ENCODE peak calls at places on chromosomes 1 and 21, in nine cellular contexts. One of them, this sample, is unnamed. For H3K4me1, the result is how much of the 10 kb centered on the place peaks cover.

GRCh38 chr1:161494069-161494735 is 11.1 kb upstream of the FCGR2A start:
- DNase-seq in sigmoid colon: no peak
- DNase-seq in ovary: no peak
- DNase-seq in heart left ventricle: no peak
- DNase-seq in Peyer's patch: no peak
- DNase-seq in CD8-positive, alpha-beta T cell: no peak
- DNase-seq in left ventricle myocardium inferior: no peak
- DNase-seq in cardiac muscle cell: peak
- DNase-seq in breast epithelium: no peak
- DNase-seq in this sample: no peak

GRCh38 chr21:36863260-36863659 is 103.2 kb downstream of the HLCS start:
- DNase-seq in sigmoid colon: no peak
- DNase-seq in heart left ventricle: no peak
- DNase-seq in left ventricle myocardium inferior: no peak
- DNase-seq in CD8-positive, alpha-beta T cell: no peak
- DNase-seq in breast epithelium: no peak
- DNase-seq in Peyer's patch: no peak
- DNase-seq in cardiac muscle cell: no peak
- DNase-seq in ovary: no peak
- DNase-seq in this sample: no peak

GRCh38 chr1:110235839-110236682 is 25.9 kb downstream of the KCNC4 start:
- DNase-seq in sigmoid colon: no peak
- DNase-seq in left ventricle myocardium inferior: no peak
- DNase-seq in CD8-positive, alpha-beta T cell: no peak
- DNase-seq in cardiac muscle cell: peak
- DNase-seq in breast epithelium: no peak
- DNase-seq in Peyer's patch: no peak
- DNase-seq in ovary: no peak
- DNase-seq in heart left ventricle: no peak
- DNase-seq in this sample: no peak

GRCh38 chr1:246947255-246947654 is 15.5 kb upstream of the AHCTF1 start:
- DNase-seq in left ventricle myocardium inferior: peak
- DNase-seq in Peyer's patch: no peak
- DNase-seq in sigmoid colon: peak
- DNase-seq in CD8-positive, alpha-beta T cell: no peak
- DNase-seq in breast epithelium: no peak
- DNase-seq in heart left ventricle: peak
- DNase-seq in ovary: peak
- DNase-seq in cardiac muscle cell: peak
- DNase-seq in this sample: peak

GRCh38 chr1:228403231-228403631 is 3.4 kb downstream of the TRIM11 start:
- DNase-seq in heart left ventricle: no peak
- DNase-seq in Peyer's patch: no peak
- DNase-seq in ovary: no peak
- DNase-seq in breast epithelium: no peak
- DNase-seq in sigmoid colon: no peak
- DNase-seq in left ventricle myocardium inferior: no peak
- DNase-seq in cardiac muscle cell: no peak
- DNase-seq in CD8-positive, alpha-beta T cell: no peak
- DNase-seq in this sample: no peak

GRCh38 chr1:247548092-247548491 is 842 bp upstream of the GCSAML start:
- DNase-seq in heart left ventricle: no peak
- DNase-seq in ovary: no peak
- DNase-seq in Peyer's patch: no peak
- DNase-seq in left ventricle myocardium inferior: no peak
- DNase-seq in sigmoid colon: no peak
- DNase-seq in cardiac muscle cell: no peak
- DNase-seq in CD8-positive, alpha-beta T cell: no peak
- DNase-seq in breast epithelium: no peak
- DNase-seq in this sample: no peak

GRCh38 chr1:227896710-227897655 is 50.7 kb downstream of the WNT9A start:
- DNase-seq in heart left ventricle: peak
- DNase-seq in breast epithelium: peak
- DNase-seq in ovary: peak
- DNase-seq in left ventricle myocardium inferior: no peak
- DNase-seq in sigmoid colon: peak
- DNase-seq in Peyer's patch: peak
- DNase-seq in CD8-positive, alpha-beta T cell: no peak
- DNase-seq in cardiac muscle cell: no peak
- DNase-seq in this sample: peak

GRCh38 chr1:2801535-2802291 is at the start of gene TTC34:
- DNase-seq in ovary: peak
- DNase-seq in Peyer's patch: peak
- DNase-seq in heart left ventricle: no peak
- DNase-seq in breast epithelium: no peak
- DNase-seq in sigmoid colon: peak
- DNase-seq in left ventricle myocardium inferior: no peak
- DNase-seq in CD8-positive, alpha-beta T cell: peak
- DNase-seq in cardiac muscle cell: no peak
- DNase-seq in this sample: peak

GRCh38 chr1:201708085-201708512 is 120.9 kb upstream of the IPO9 start:
- DNase-seq in breast epithelium: no peak
- DNase-seq in left ventricle myocardium inferior: no peak
- DNase-seq in cardiac muscle cell: peak
- DNase-seq in sigmoid colon: peak
- DNase-seq in Peyer's patch: no peak
- DNase-seq in ovary: no peak
- DNase-seq in heart left ventricle: peak
- DNase-seq in CD8-positive, alpha-beta T cell: no peak
- DNase-seq in this sample: no peak

GRCh38 chr1:167426716-167427115 is 91.6 kb downstream of the CD247 start:
- DNase-seq in CD8-positive, alpha-beta T cell: no peak
- DNase-seq in sigmoid colon: no peak
- DNase-seq in cardiac muscle cell: no peak
- DNase-seq in ovary: no peak
- DNase-seq in left ventricle myocardium inferior: no peak
- DNase-seq in breast epithelium: no peak
- DNase-seq in heart left ventricle: no peak
- DNase-seq in Peyer's patch: no peak
- DNase-seq in this sample: no peak

GRCh38 chr1:156420209-156421061 is 51.4 kb downstream of the RHBG start:
- DNase-seq in heart left ventricle: no peak
- DNase-seq in left ventricle myocardium inferior: no peak
- DNase-seq in Peyer's patch: no peak
- DNase-seq in ovary: no peak
- DNase-seq in sigmoid colon: no peak
- DNase-seq in breast epithelium: no peak
- DNase-seq in CD8-positive, alpha-beta T cell: peak
- DNase-seq in cardiac muscle cell: no peak
- DNase-seq in this sample: no peak

GRCh38 chr21:28410264-28410663 is 582.4 kb downstream of the LTN1 start:
- DNase-seq in cardiac muscle cell: peak
- DNase-seq in heart left ventricle: no peak
- DNase-seq in left ventricle myocardium inferior: no peak
- DNase-seq in CD8-positive, alpha-beta T cell: no peak
- DNase-seq in ovary: no peak
- DNase-seq in breast epithelium: no peak
- DNase-seq in sigmoid colon: no peak
- DNase-seq in Peyer's patch: no peak
- DNase-seq in this sample: no peak

GRCh38 chr1:3369437-3370076 is 84.9 kb upstream of the ARHGEF16 start:
- DNase-seq in heart left ventricle: peak
- DNase-seq in Peyer's patch: no peak
- DNase-seq in cardiac muscle cell: peak
- DNase-seq in breast epithelium: no peak
- DNase-seq in ovary: no peak
- DNase-seq in left ventricle myocardium inferior: peak
- DNase-seq in CD8-positive, alpha-beta T cell: no peak
- DNase-seq in sigmoid colon: peak
- DNase-seq in this sample: no peak

GRCh38 chr1:200369131-200369530 is 40.7 kb downstream of the ZNF281 start:
- DNase-seq in breast epithelium: no peak
- DNase-seq in ovary: no peak
- DNase-seq in Peyer's patch: no peak
- DNase-seq in left ventricle myocardium inferior: no peak
- DNase-seq in heart left ventricle: no peak
- DNase-seq in CD8-positive, alpha-beta T cell: no peak
- DNase-seq in cardiac muscle cell: no peak
- DNase-seq in sigmoid colon: no peak
- DNase-seq in this sample: no peak

GRCh38 chr1:244461254-244462071 is at the start of gene CATSPERE:
- DNase-seq in Peyer's patch: peak
- DNase-seq in sigmoid colon: peak
- DNase-seq in heart left ventricle: peak
- DNase-seq in left ventricle myocardium inferior: peak
- DNase-seq in ovary: peak
- DNase-seq in cardiac muscle cell: peak
- DNase-seq in CD8-positive, alpha-beta T cell: peak
- DNase-seq in breast epithelium: peak
- DNase-seq in this sample: peak

GRCh38 chr1:231590453-231591198 is 36.0 kb upstream of the DISC1 start:
- DNase-seq in heart left ventricle: peak
- DNase-seq in CD8-positive, alpha-beta T cell: no peak
- DNase-seq in ovary: peak
- DNase-seq in Peyer's patch: no peak
- DNase-seq in sigmoid colon: peak
- DNase-seq in left ventricle myocardium inferior: peak
- DNase-seq in cardiac muscle cell: peak
- DNase-seq in breast epithelium: no peak
- DNase-seq in this sample: peak

GRCh38 chr1:244674446-244674845 is 21.5 kb downstream of the DESI2 start:
- DNase-seq in Peyer's patch: no peak
- DNase-seq in CD8-positive, alpha-beta T cell: no peak
- DNase-seq in cardiac muscle cell: no peak
- DNase-seq in breast epithelium: no peak
- DNase-seq in heart left ventricle: no peak
- DNase-seq in left ventricle myocardium inferior: no peak
- DNase-seq in ovary: no peak
- DNase-seq in sigmoid colon: no peak
- DNase-seq in this sample: no peak

GRCh38 chr1:29105822-29106221 is 17.9 kb downstream of the TMEM200B start:
- DNase-seq in ovary: no peak
- DNase-seq in Peyer's patch: no peak
- DNase-seq in sigmoid colon: no peak
- DNase-seq in CD8-positive, alpha-beta T cell: no peak
- DNase-seq in cardiac muscle cell: no peak
- DNase-seq in breast epithelium: no peak
- DNase-seq in left ventricle myocardium inferior: no peak
- DNase-seq in heart left ventricle: no peak
- DNase-seq in this sample: no peak

GRCh38 chr1:30538906-30539855 is 184.2 kb downstream of the MATN1 start:
- DNase-seq in cardiac muscle cell: no peak
- DNase-seq in CD8-positive, alpha-beta T cell: no peak
- DNase-seq in breast epithelium: no peak
- DNase-seq in ovary: no peak
- DNase-seq in heart left ventricle: no peak
- DNase-seq in left ventricle myocardium inferior: no peak
- DNase-seq in sigmoid colon: no peak
- DNase-seq in Peyer's patch: no peak
- DNase-seq in this sample: no peak
- TF ChIP-seq CTCF in cardiac muscle cell: no peak
- TF ChIP-seq CTCF in CD8-positive, alpha-beta T cell: no peak
- TF ChIP-seq CTCF in breast epithelium: no peak
- TF ChIP-seq CTCF in ovary: no peak
- TF ChIP-seq CTCF in heart left ventricle: no peak
- TF ChIP-seq CTCF in left ventricle myocardium inferior: no peak
- TF ChIP-seq CTCF in sigmoid colon: no peak
- TF ChIP-seq CTCF in Peyer's patch: no peak
- TF ChIP-seq CTCF in this sample: no peak

DNA sequence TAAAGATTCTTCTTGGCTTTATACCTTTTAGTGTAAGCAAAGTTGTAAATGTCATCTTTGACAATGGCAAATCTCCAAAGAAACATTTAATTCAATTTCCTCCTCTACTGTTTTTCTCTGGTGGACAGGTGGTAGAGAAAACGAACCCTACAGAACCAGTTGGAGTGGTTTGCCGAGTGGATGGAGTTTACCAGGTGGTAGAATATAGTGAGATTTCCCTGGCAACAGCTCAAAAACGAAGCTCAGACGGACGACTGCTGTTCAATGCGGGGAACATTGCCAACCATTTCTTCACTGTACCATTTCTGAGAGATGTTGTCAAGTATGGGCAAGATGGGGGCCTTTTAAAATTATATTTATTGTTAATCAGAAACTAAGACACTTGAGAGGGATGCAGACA is 25.8 kb downstream of the UAP1 start:
- DNase-seq in CD8-positive, alpha-beta T cell: no peak
- DNase-seq in left ventricle myocardium inferior: no peak
- DNase-seq in heart left ventricle: no peak
- DNase-seq in ovary: no peak
- DNase-seq in Peyer's patch: no peak
- DNase-seq in cardiac muscle cell: no peak
- DNase-seq in breast epithelium: peak
- DNase-seq in sigmoid colon: no peak
- DNase-seq in this sample: no peak
- H3K4me1 ChIP-seq in CD8-positive, alpha-beta T cell: under half
- H3K4me1 ChIP-seq in left ventricle myocardium inferior: under half
- H3K4me1 ChIP-seq in heart left ventricle: under half
- H3K4me1 ChIP-seq in ovary: under half
- H3K4me1 ChIP-seq in Peyer's patch: under half
- H3K4me1 ChIP-seq in cardiac muscle cell: under half
- H3K4me1 ChIP-seq in breast epithelium: under half
- H3K4me1 ChIP-seq in sigmoid colon: under half
- H3K4me1 ChIP-seq in this sample: under half

DNA sequence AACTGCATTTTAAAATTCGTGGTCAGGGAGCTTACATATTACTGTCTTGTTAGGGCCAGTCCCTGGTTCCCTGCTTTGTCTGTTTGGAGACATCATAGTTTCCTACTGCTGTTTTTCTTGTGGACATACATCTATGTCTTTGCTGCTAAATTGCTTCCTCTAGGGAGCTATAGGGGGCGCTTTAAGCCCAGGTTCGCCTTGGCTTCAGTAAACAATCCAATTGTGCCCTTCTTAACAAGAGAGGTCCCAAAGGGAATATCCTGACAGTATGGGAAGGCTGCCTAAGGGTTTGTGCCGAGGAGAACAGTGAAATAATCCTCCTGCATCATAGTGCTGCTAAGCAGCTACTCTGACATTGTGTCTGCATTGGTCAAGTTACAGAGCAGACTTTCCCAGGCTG is 112.5 kb downstream of the USH2A start:
- DNase-seq in ovary: no peak
- DNase-seq in breast epithelium: no peak
- DNase-seq in Peyer's patch: no peak
- DNase-seq in sigmoid colon: no peak
- DNase-seq in CD8-positive, alpha-beta T cell: no peak
- DNase-seq in cardiac muscle cell: peak
- DNase-seq in left ventricle myocardium inferior: no peak
- DNase-seq in heart left ventricle: no peak
- DNase-seq in this sample: peak
- TF ChIP-seq CTCF in ovary: no peak
- TF ChIP-seq CTCF in breast epithelium: no peak
- TF ChIP-seq CTCF in Peyer's patch: peak
- TF ChIP-seq CTCF in sigmoid colon: no peak
- TF ChIP-seq CTCF in CD8-positive, alpha-beta T cell: no peak
- TF ChIP-seq CTCF in cardiac muscle cell: peak
- TF ChIP-seq CTCF in left ventricle myocardium inferior: peak
- TF ChIP-seq CTCF in heart left ventricle: peak
- TF ChIP-seq CTCF in this sample: peak

DNA sequence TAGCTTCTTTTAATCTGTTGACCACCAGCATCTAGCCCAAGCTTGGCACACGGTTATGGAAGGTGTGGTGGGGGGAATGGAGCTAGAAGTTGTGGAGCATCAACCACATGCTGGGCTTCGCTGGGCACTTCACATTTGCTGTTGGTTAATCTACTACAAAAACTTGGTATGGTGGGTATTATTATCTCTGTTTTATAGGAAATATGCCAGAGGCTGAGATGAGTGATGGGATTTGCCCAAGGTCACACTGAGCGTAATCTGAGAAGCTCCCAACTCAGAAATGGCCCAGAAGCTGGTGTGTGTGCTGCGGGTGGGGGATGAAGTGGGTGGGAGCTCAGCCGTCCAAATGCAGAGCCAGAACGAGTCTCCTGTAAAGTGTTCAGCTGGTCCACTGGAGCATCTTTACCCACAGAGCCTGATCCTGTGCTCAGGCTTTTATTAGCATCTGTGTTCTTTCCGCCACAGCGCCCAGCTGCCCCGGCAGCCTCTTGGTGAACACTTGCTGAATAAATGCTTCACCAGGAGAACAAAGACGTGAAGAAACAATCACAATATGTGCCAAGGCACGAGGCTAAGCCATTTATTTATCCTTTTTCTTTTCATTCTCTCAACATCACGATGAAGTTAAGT is 98.6 kb upstream of the JUN start:
- DNase-seq in breast epithelium: no peak
- DNase-seq in CD8-positive, alpha-beta T cell: no peak
- DNase-seq in sigmoid colon: no peak
- DNase-seq in left ventricle myocardium inferior: no peak
- DNase-seq in heart left ventricle: no peak
- DNase-seq in ovary: no peak
- DNase-seq in cardiac muscle cell: no peak
- DNase-seq in Peyer's patch: no peak
- DNase-seq in this sample: no peak
- H3K4me1 ChIP-seq in breast epithelium: under half
- H3K4me1 ChIP-seq in CD8-positive, alpha-beta T cell: under half
- H3K4me1 ChIP-seq in sigmoid colon: under half
- H3K4me1 ChIP-seq in left ventricle myocardium inferior: half or more
- H3K4me1 ChIP-seq in heart left ventricle: half or more
- H3K4me1 ChIP-seq in ovary: under half
- H3K4me1 ChIP-seq in cardiac muscle cell: under half
- H3K4me1 ChIP-seq in Peyer's patch: under half
- H3K4me1 ChIP-seq in this sample: under half